ENCODE peak calls at places on chromosomes 11 and 22, in four cellular contexts. C is IMR-90, S is type B pancreatic cell, Z is NCI-H1105. Q is an unnamed sample.

GRCh38 chr11:74783241-74783871 is 34.7 kb downstream of the RNF169 start:
- DNase-seq in C (peak), S (no peak), Z (no peak), Q (no peak)

GRCh38 chr11:7016011-7016410 is 4.1 kb downstream of the ZNF214 start:
- DNase-seq in C (no peak), S (no peak), Z (no peak), Q (no peak)

GRCh38 chr11:45163956-45164575 is 17.6 kb downstream of the PRDM11 start:
- DNase-seq in C (peak), S (no peak), Z (no peak), Q (no peak)

GRCh38 chr11:123407124-123407995 is 22.7 kb upstream of the GRAMD1B start:
- DNase-seq in C (peak), S (no peak), Z (peak), Q (peak)

GRCh38 chr11:61004037-61004641 is 32.7 kb downstream of the CD6 start:
- DNase-seq in C (peak), S (no peak), Z (peak), Q (peak)

GRCh38 chr11:70139785-70140410 is 61.8 kb downstream of the ANO1 start:
- DNase-seq in C (no peak), S (no peak), Z (no peak), Q (no peak)

GRCh38 chr11:69213964-69214363 is 58.2 kb downstream of the SMIM38 start:
- DNase-seq in C (no peak), S (no peak), Z (no peak), Q (no peak)

GRCh38 chr11:71548716-71549151 is 514 bp downstream of the KRTAP5-9 start:
- DNase-seq in C (no peak), S (no peak), Z (no peak), Q (no peak)

GRCh38 chr11:59135648-59136461 is 6.8 kb upstream of the FAM111A start:
- DNase-seq in C (peak), S (peak), Z (peak), Q (peak)

GRCh38 chr11:130725417-130726233 is 190.7 kb downstream of the SNX19 start:
- DNase-seq in C (peak), S (no peak), Z (no peak), Q (no peak)

GRCh38 chr11:29243616-29244015 is 773.2 kb downstream of the KCNA4 start:
- DNase-seq in C (peak), S (no peak), Z (no peak), Q (no peak)

GRCh38 chr22:26837784-26838520 is 180.6 kb downstream of the MIAT start:
- DNase-seq in C (no peak), S (no peak), Z (no peak), Q (no peak)

GRCh38 chr22:17085277-17086091 is 684 bp downstream of the IL17RA start:
- DNase-seq in C (no peak), S (no peak), Z (no peak), Q (no peak)

GRCh38 chr11:129225190-129225589 is 33.1 kb upstream of the ARHGAP32 start:
- DNase-seq in C (peak), S (no peak), Z (no peak), Q (no peak)

GRCh38 chr22:17116931-17117330 is 4.2 kb downstream of the TMEM121B start:
- DNase-seq in C (no peak), S (no peak), Z (no peak), Q (no peak)

GRCh38 chr11:63573881-63574855 is 11.0 kb upstream of the PLAAT2 start:
- DNase-seq in C (peak), S (no peak), Z (no peak), Q (no peak)

GRCh38 chr11:117443269-117444186 is 115.9 kb downstream of the CEP164 start:
- DNase-seq in C (peak), S (no peak), Z (peak), Q (no peak)

GRCh38 chr22:23878219-23878618 is 16.0 kb upstream of the MIF start:
- DNase-seq in C (no peak), S (no peak), Z (no peak), Q (no peak)

GRCh38 chr11:33691051-33691864 is 9.4 kb downstream of the C11orf91 start:
- DNase-seq in C (no peak), S (no peak), Z (no peak), Q (no peak)